ENCODE peak calls at places on chromosome X, in seven cellular contexts. U, H, Y, V, R, J and W are unnamed samples.

GRCh38 chrX:103845165-103845653 is 13.2 kb upstream of the RAB9B start:
- DNase-seq in U (peak; percentile 54), H (peak; percentile 54), Y (peak; percentile 69), V (no peak), R (no peak), J (peak; percentile 85), W (no peak)

GRCh38 chrX:117839544-117839943 is 277.1 kb downstream of the KLHL13 start:
- DNase-seq in U (peak; percentile 8), H (no peak), Y (no peak), V (no peak), R (no peak), J (peak; percentile 31), W (no peak)

GRCh38 chrX:56733459-56734046 is 4.5 kb downstream of the NBDY start:
- DNase-seq in U (peak; percentile 13), H (peak; percentile 61), Y (peak; percentile 58), V (no peak), R (no peak), J (peak; percentile 14), W (no peak)

GRCh38 chrX:78625292-78625909 is 33.7 kb downstream of the RTL3 start:
- DNase-seq in U (no peak), H (no peak), Y (no peak), V (no peak), R (no peak), J (no peak), W (no peak)

GRCh38 chrX:34849371-34849770 is 93.2 kb upstream of the FAM47B start:
- DNase-seq in U (no peak), H (no peak), Y (no peak), V (no peak), R (no peak), J (no peak), W (no peak)

GRCh38 chrX:31715675-31716074 is 643.8 kb upstream of the FTHL17 start:
- DNase-seq in U (no peak), H (no peak), Y (no peak), V (no peak), R (no peak), J (peak; percentile 38), W (no peak)

GRCh38 chrX:8803326-8803725 is 2.1 kb upstream of the FAM9A start:
- DNase-seq in U (no peak), H (no peak), Y (no peak), V (no peak), R (no peak), J (no peak), W (no peak)

GRCh38 chrX:18174209-18174608 is 46.5 kb downstream of the BEND2 start:
- DNase-seq in U (no peak), H (no peak), Y (no peak), V (no peak), R (no peak), J (no peak), W (no peak)

GRCh38 chrX:19857131-19857530 is 30.3 kb downstream of the SH3KBP1 start:
- DNase-seq in U (no peak), H (no peak), Y (no peak), V (no peak), R (no peak), J (no peak), W (no peak)

GRCh38 chrX:153411255-153411987 is at the start of gene ZFP92:
- DNase-seq in U (no peak), H (no peak), Y (peak; percentile 15), V (no peak), R (peak; percentile 7), J (no peak), W (no peak)

GRCh38 chrX:68830486-68831404 is 1.9 kb downstream of the EFNB1 start:
- DNase-seq in U (no peak), H (peak; percentile 47), Y (peak; percentile 2), V (no peak), R (no peak), J (no peak), W (no peak)

GRCh38 chrX:30373479-30373878 is 64.3 kb upstream of the NR0B1 start:
- DNase-seq in U (no peak), H (no peak), Y (no peak), V (no peak), R (no peak), J (no peak), W (no peak)

GRCh38 chrX:129980540-129981206 is 1.8 kb upstream of the BCORL1 start:
- DNase-seq in U (peak; percentile 68), H (peak; percentile 48), Y (peak; percentile 35), V (no peak), R (no peak), J (no peak), W (peak; percentile 5)

GRCh38 chrX:9339603-9340569 is 125.0 kb upstream of the TBL1X start:
- DNase-seq in U (peak; percentile 14), H (peak; percentile 47), Y (no peak), V (no peak), R (no peak), J (no peak), W (no peak)

GRCh38 chrX:39895228-39896110 is 202.3 kb downstream of the BCOR start:
- DNase-seq in U (peak; percentile 17), H (no peak), Y (peak; percentile 10), V (no peak), R (no peak), J (no peak), W (no peak)

GRCh38 chrX:35150052-35150451 is 207.5 kb downstream of the FAM47B start:
- DNase-seq in U (no peak), H (no peak), Y (no peak), V (no peak), R (no peak), J (no peak), W (no peak)

GRCh38 chrX:30794497-30794896 is 94.6 kb downstream of the TAB3 start:
- DNase-seq in U (no peak), H (peak; percentile 12), Y (no peak), V (no peak), R (no peak), J (no peak), W (no peak)